ENCODE peak calls at places on chromosome 2, in six cellular contexts. J, C, B, F, P and T are unnamed samples.

GRCh38 chr2:227717687-227718567 is at the start of gene SLC19A3:
- DNase-seq in J (no peak), F (no peak), P (peak), C (peak), B (peak), T (peak)

GRCh38 chr2:213188971-213189899 is 37.8 kb upstream of the IKZF2 start:
- DNase-seq in P (no peak), J (no peak), F (no peak), C (no peak), B (peak), T (no peak)

GRCh38 chr2:23381498-23381897 is 3.5 kb upstream of the KLHL29 start:
- DNase-seq in F (no peak), P (no peak), J (no peak), B (no peak), C (no peak), T (no peak)

GRCh38 chr2:24881623-24882022 is 38.4 kb downstream of the ADCY3 start:
- DNase-seq in F (no peak), J (no peak), P (no peak), C (no peak), B (no peak), T (no peak)

GRCh38 chr2:8316356-8316755 is 365.5 kb upstream of the ID2 start:
- DNase-seq in J (no peak), C (no peak), B (no peak), P (no peak), F (peak), T (no peak)

GRCh38 chr2:32986480-32986879 is 39.7 kb downstream of the LTBP1 start:
- DNase-seq in J (no peak), C (no peak), F (no peak), B (no peak), P (no peak), T (no peak)

GRCh38 chr2:127638361-127639110 is 7.4 kb upstream of the GPR17 start:
- DNase-seq in J (no peak), C (no peak), P (no peak), B (no peak), F (no peak), T (no peak)

GRCh38 chr2:102418421-102418961 is 4.5 kb upstream of the IL18RAP start:
- DNase-seq in C (no peak), P (no peak), B (no peak), J (no peak), F (no peak), T (no peak)

GRCh38 chr2:5315512-5315911 is 376.7 kb upstream of the SOX11 start:
- DNase-seq in P (no peak), B (no peak), J (no peak), C (no peak), F (no peak), T (no peak)

GRCh38 chr2:3595409-3595808 is 497 bp downstream of the COLEC11 start:
- DNase-seq in B (no peak), J (no peak), F (peak), P (no peak), C (no peak), T (no peak)

GRCh38 chr2:129165001-129165400 is 814.5 kb upstream of the RAB6C start:
- DNase-seq in B (no peak), C (no peak), P (no peak), F (no peak), J (no peak), T (no peak)

GRCh38 chr2:231926761-231927565 is 767 bp upstream of the NPPC start:
- DNase-seq in P (no peak), B (no peak), J (no peak), F (peak), C (no peak), T (no peak)

GRCh38 chr2:30655211-30655610 is 152.0 kb downstream of the CAPN13 start:
- DNase-seq in B (no peak), F (peak), P (no peak), C (no peak), J (no peak), T (no peak)

GRCh38 chr2:220143336-220143735 is 515.9 kb downstream of the SLC4A3 start:
- DNase-seq in P (no peak), B (no peak), J (no peak), C (no peak), F (no peak), T (peak)

GRCh38 chr2:24238158-24238557 is 63.3 kb downstream of the FAM228A start:
- DNase-seq in C (no peak), B (no peak), F (no peak), J (no peak), P (no peak), T (no peak)

GRCh38 chr2:13056259-13056843 is 339.6 kb downstream of the TRIB2 start:
- DNase-seq in C (peak), F (no peak), B (no peak), J (no peak), P (no peak), T (no peak)

GRCh38 chr2:30078521-30078920 is 68.3 kb upstream of the YPEL5 start:
- DNase-seq in B (no peak), F (no peak), J (no peak), C (no peak), P (no peak), T (no peak)

GRCh38 chr2:69645026-69645425 is 1.5 kb upstream of the AAK1 start:
- DNase-seq in P (no peak), B (no peak), J (peak), F (peak), C (no peak), T (peak)

GRCh38 chr2:43138441-43138840 is 88.0 kb downstream of the ZFP36L2 start:
- DNase-seq in J (no peak), P (no peak), C (no peak), B (no peak), F (no peak), T (no peak)

GRCh38 chr2:74413001-74413698 is 8.3 kb downstream of the C2orf81 start:
- DNase-seq in C (no peak), P (no peak), B (no peak), F (no peak), J (no peak), T (no peak)

GRCh38 chr2:70508711-70509462 is 44.7 kb downstream of the TGFA start:
- DNase-seq in C (no peak), F (no peak), J (no peak), P (no peak), B (no peak), T (no peak)

GRCh38 chr2:35997488-35997887 is 358.1 kb upstream of the CRIM1 start:
- DNase-seq in B (no peak), F (no peak), P (no peak), J (no peak), C (no peak), T (peak)

GRCh38 chr2:85161626-85161960 is 28.4 kb downstream of the TCF7L1 start:
- DNase-seq in C (no peak), F (no peak), B (no peak), J (no peak), P (no peak), T (no peak)

GRCh38 chr2:105800036-105800755 is 55.5 kb downstream of the NCK2 start:
- DNase-seq in J (no peak), C (no peak), B (no peak), F (peak), P (no peak), T (no peak)

GRCh38 chr2:147222506-147222905 is 622.3 kb upstream of the ACVR2A start:
- DNase-seq in P (no peak), J (no peak), B (no peak), C (no peak), F (no peak), T (no peak)

GRCh38 chr2:39597309-39597708 is 68.4 kb upstream of the TMEM178A start:
- DNase-seq in B (no peak), F (no peak), P (no peak), C (no peak), J (no peak), T (no peak)

GRCh38 chr2:39532933-39533332 is 95.8 kb upstream of the MAP4K3 start:
- DNase-seq in B (no peak), J (no peak), F (no peak), P (no peak), C (no peak), T (no peak)

GRCh38 chr2:210531482-210531881 is 24.9 kb upstream of the CPS1 start:
- DNase-seq in P (no peak), J (no peak), B (no peak), F (no peak), C (no peak), T (no peak)

GRCh38 chr2:150126143-150126725 is 361.2 kb downstream of the RND3 start:
- DNase-seq in C (no peak), B (no peak), J (no peak), P (no peak), F (no peak), T (no peak)

GRCh38 chr2:32064021-32064678 is 794 bp downstream of the SPAST start:
- DNase-seq in J (no peak), C (no peak), B (no peak), P (no peak), F (peak), T (peak)

GRCh38 chr2:215764441-215765048 is 248.8 kb downstream of the MREG start:
- DNase-seq in C (no peak), F (no peak), B (no peak), P (no peak), J (no peak), T (peak)

GRCh38 chr2:113124181-113124961 is 3.0 kb upstream of the IL1RN start:
- DNase-seq in B (no peak), J (no peak), P (no peak), C (no peak), F (no peak), T (no peak)

GRCh38 chr2:240300261-240300821 is 135.1 kb upstream of the GPC1 start:
- DNase-seq in J (no peak), P (no peak), B (no peak), F (peak), C (no peak), T (no peak)

GRCh38 chr2:224469374-224469964 is 67.6 kb upstream of the FAM124B start:
- DNase-seq in B (no peak), F (no peak), C (no peak), J (no peak), P (no peak), T (no peak)

GRCh38 chr2:241137276-241138190 is 11.7 kb downstream of the PASK start:
- DNase-seq in J (no peak), B (no peak), C (no peak), P (no peak), F (no peak), T (no peak)

GRCh38 chr2:86603892-86604291 is 19.8 kb downstream of the RNF103 start:
- DNase-seq in C (no peak), B (no peak), F (no peak), P (no peak), J (no peak), T (no peak)

GRCh38 chr2:164142755-164143154 is 406.9 kb upstream of the FIGN start:
- DNase-seq in F (no peak), C (no peak), J (no peak), P (no peak), B (no peak), T (no peak)

GRCh38 chr2:1136071-1136470 is 185.4 kb downstream of the SNTG2 start:
- DNase-seq in C (peak), B (no peak), F (no peak), P (no peak), J (no peak), T (no peak)

GRCh38 chr2:157625311-157625710 is 3.4 kb downstream of the ACVR1C start:
- DNase-seq in C (no peak), J (no peak), P (no peak), F (no peak), B (no peak), T (no peak)